ENCODE peak calls at places on chromosomes 11 and 22, in five cellular contexts. P is body of pancreas, B is cardiac fibroblast, V is cardiac muscle cell, C is pancreas. K is an unnamed sample.
A peak's percentile ranks its signal among the peaks of the same experiment; 100 is the strongest.

GRCh38 chr11:92149996-92150395 is 74.6 kb upstream of the FAT3 start:
- DNase-seq in P (no peak), B (no peak), C (no peak), V (no peak), K (no peak)

GRCh38 chr11:65662247-65662801 is 392 bp downstream of the RELA start:
- DNase-seq in P (no peak), V (no peak), B (peak; percentile 54), C (no peak), K (no peak)

GRCh38 chr22:45516923-45517675 is 14.4 kb downstream of the FBLN1 start:
- DNase-seq in V (peak; percentile 55), B (peak; percentile 28), C (no peak), P (peak; percentile 35), K (no peak)

GRCh38 chr11:73325036-73325981 is 17.2 kb downstream of the ARHGEF17 start:
- DNase-seq in B (peak; percentile 82), V (no peak), C (no peak), P (no peak), K (peak; percentile 58)

GRCh38 chr11:18650859-18651557 is 16.9 kb upstream of the SPTY2D1 start:
- DNase-seq in V (no peak), P (peak; percentile 49), B (peak; percentile 83), C (peak; percentile 46), K (no peak)

GRCh38 chr11:61131998-61132555 is 29.1 kb downstream of the VPS37C start:
- DNase-seq in V (no peak), P (no peak), B (no peak), C (no peak), K (no peak)

GRCh38 chr11:3841426-3842304 is 906 bp upstream of the RHOG start:
- DNase-seq in V (peak; percentile 90), B (peak; percentile 96), P (peak; percentile 82), C (peak; percentile 76), K (peak; percentile 86)

GRCh38 chr11:87463486-87464102 is 425.9 kb downstream of the TMEM135 start:
- DNase-seq in B (peak; percentile 39), P (no peak), V (peak; percentile 60), C (no peak), K (no peak)

GRCh38 chr11:73152861-73153483 is 10.9 kb upstream of the FCHSD2 start:
- DNase-seq in V (peak; percentile 59), C (no peak), P (no peak), B (no peak), K (no peak)

GRCh38 chr22:50275181-50276055 is 5.2 kb upstream of the MAPK11 start:
- DNase-seq in P (no peak), C (no peak), B (no peak), V (no peak), K (no peak)

GRCh38 chr11:75997273-75997552 is 182.2 kb downstream of the UVRAG start:
- DNase-seq in C (no peak), V (no peak), B (no peak), P (no peak), K (no peak)

GRCh38 chr22:31102441-31103081 is 4.8 kb downstream of the SELENOM start:
- DNase-seq in V (no peak), C (peak; percentile 31), P (peak; percentile 84), B (peak; percentile 96), K (peak; percentile 94)

GRCh38 chr11:30653606-30654005 is 67.5 kb upstream of the MPPED2 start:
- DNase-seq in V (no peak), C (no peak), B (no peak), P (no peak), K (no peak)

GRCh38 chr22:25475554-25476022 is 88.9 kb upstream of the GRK3 start:
- DNase-seq in V (no peak), C (no peak), P (no peak), B (peak; percentile 27), K (no peak)

GRCh38 chr11:87769626-87770025 is 405.6 kb downstream of the RAB38 start:
- DNase-seq in P (no peak), C (no peak), B (no peak), V (no peak), K (no peak)

GRCh38 chr11:62307950-62308349 is 9.1 kb upstream of the SCGB1D4 start:
- DNase-seq in V (no peak), B (no peak), P (no peak), C (no peak), K (no peak)

GRCh38 chr11:93330446-93330984 is at the start of gene DEUP1:
- DNase-seq in P (peak; percentile 63), B (no peak), V (peak; percentile 70), C (peak; percentile 78), K (peak; percentile 52)

GRCh38 chr11:126997196-126997595 is 3.4 kb downstream of the KIRREL3 start:
- DNase-seq in P (no peak), B (no peak), C (no peak), V (no peak), K (no peak)

GRCh38 chr11:94674005-94674491 is 94.1 kb upstream of the AMOTL1 start:
- DNase-seq in B (peak; percentile 6), C (no peak), P (no peak), V (no peak), K (peak; percentile 35)

GRCh38 chr11:62830904-62831519 is 839 bp downstream of the STX5 start:
- DNase-seq in P (peak; percentile 19), V (peak; percentile 85), B (no peak), C (no peak), K (peak; percentile 52)

GRCh38 chr11:112841719-112842118 is 119.5 kb upstream of the NCAM1 start:
- DNase-seq in V (no peak), B (no peak), P (no peak), C (no peak), K (no peak)

GRCh38 chr22:32544953-32545558 is 70.4 kb downstream of the FBXO7 start:
- DNase-seq in B (no peak), C (no peak), P (no peak), V (no peak), K (no peak)
- H3K4me3 ChIP-seq in B (no peak overlapping the region), C (no peak overlapping the region), P (no peak overlapping the region), V (no peak overlapping the region), K (no peak overlapping the region)

GRCh38 chr11:39365809-39366436 is 2093.5 kb downstream of the LRRC4C start:
- DNase-seq in B (peak; percentile 30), V (peak; percentile 19), C (no peak), P (no peak), K (no peak)
- TF ChIP-seq CTCF in B (no peak), V (no peak), C (no peak), P (peak; percentile 31), K (no peak)

DNA sequence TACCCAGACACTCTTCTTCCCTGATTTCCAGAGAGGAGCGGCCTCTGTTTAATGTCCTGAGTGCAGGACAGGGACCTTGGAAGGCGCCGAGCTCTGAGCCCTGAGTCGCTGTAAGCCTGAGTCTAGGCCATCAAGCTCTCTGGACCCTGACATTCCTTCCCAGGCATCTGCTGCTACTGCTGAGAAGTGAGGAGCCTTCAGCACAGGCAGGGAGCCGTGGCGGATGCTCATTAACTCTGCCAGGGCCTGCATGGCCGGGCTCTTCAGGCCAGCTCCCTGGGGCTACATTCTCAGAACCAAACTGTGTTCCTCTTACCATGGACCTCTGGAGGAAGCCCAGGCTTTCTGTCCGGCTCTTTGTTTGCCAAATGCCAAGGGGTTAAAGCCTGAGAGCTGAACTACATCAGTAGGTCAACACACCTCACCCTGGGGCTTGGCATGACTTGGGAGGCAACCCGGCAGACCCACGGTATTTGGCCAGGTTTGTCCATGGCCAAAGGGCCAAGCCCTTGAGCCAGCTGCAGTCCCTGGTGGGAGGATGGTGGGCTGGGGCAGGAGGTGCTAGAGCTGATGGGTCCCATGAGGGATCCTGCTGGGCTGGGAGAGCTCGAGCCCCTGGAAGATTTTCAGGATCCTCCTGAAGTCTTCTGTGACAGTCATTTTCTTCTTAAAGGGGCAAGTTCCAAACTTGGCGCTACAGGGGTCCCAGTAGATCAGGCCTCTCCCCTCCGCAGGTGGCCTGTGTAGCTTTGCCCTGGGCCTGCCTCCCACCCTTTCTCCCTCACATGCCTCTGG is 721.3 kb downstream of the BRD1 start:
- DNase-seq in B (no peak), V (no peak), C (no peak), P (no peak), K (no peak)
- H3K4me3 ChIP-seq in B (no peak overlapping the region), V (no peak overlapping the region), C (no peak overlapping the region), P (no peak overlapping the region), K (no peak overlapping the region)

GRCh38 chr11:32713496-32713895 is 81.0 kb downstream of the CCDC73 start:
- DNase-seq in P (no peak), V (peak; percentile 15), B (peak; percentile 31), C (no peak), K (no peak)
- TF ChIP-seq CTCF in P (no peak), V (peak; percentile 27), B (peak; percentile 33), C (no peak), K (peak; percentile 8)

GRCh38 chr11:98625526-98625925 is 395.2 kb upstream of the CNTN5 start:
- DNase-seq in P (no peak), V (no peak), C (no peak), B (no peak), K (no peak)

DNA sequence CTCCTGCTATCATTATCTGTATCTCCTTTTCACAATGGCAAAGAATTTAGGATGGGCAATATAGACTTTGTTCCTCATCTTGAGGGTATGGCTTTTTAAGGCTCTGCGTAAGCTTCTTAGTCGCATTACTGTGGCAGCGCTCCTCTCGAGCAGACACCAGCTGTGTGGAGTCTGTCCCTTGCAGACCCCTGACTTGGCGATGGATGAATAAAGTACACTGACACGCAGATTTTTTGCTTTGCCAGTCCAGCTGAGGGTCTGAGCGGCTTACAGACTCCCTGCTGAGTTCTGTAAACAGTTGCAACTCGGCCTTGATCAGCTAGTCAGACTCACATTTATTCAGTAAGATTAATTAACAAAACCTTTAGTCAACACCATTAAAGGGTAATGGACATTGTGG is 390.0 kb upstream of the CNTN5 start:
- DNase-seq in C (no peak), P (no peak), V (no peak), B (no peak), K (no peak)
- H3K4me3 ChIP-seq in C (no peak overlapping the region), P (no peak overlapping the region), V (no peak overlapping the region), B (no peak overlapping the region), K (no peak overlapping the region)

GRCh38 chr22:22103078-22103593 is 120.5 kb upstream of the TOP3B start:
- DNase-seq in P (no peak), C (no peak), V (no peak), B (peak; percentile 14), K (no peak)
- TF ChIP-seq CTCF in P (no peak), C (no peak), V (peak; percentile 50), B (peak; percentile 67), K (peak; percentile 19)

K was measured in psoas muscle.